ENCODE peak calls at places on chromosomes 4 and X, in nine cellular contexts. C is ascending aorta, D is GM10248, B is GM13976, K is left lung, X is upper lobe of left lung, G is neural progenitor cell, P is MCF 10A, I is B cell. Y is an unnamed sample.
A peak's percentile ranks its signal among the peaks of the same experiment; 100 is the strongest.

GRCh38 chr4:26779224-26779623 is 81.4 kb upstream of the STIM2 start:
- DNase-seq in C (no peak), D (no peak), B (no peak), K (no peak), X (no peak), G (no peak), P (peak; percentile 54), I (no peak), Y (no peak)

GRCh38 chr4:181688416-181688815 is 554.8 kb upstream of the TENM3 start:
- DNase-seq in C (no peak), D (no peak), B (no peak), K (no peak), X (no peak), G (no peak), P (peak; percentile 43), I (no peak), Y (no peak)

GRCh38 chr4:185660340-185660739 is 125.0 kb upstream of the PDLIM3 start:
- DNase-seq in C (no peak), D (no peak), B (no peak), K (no peak), X (no peak), G (no peak), P (no peak), I (no peak), Y (no peak)

GRCh38 chrX:6851140-6851539 is 296.4 kb upstream of the STS start:
- DNase-seq in C (no peak), D (no peak), B (no peak), K (no peak), X (no peak), G (no peak), P (no peak), I (no peak), Y (no peak)

GRCh38 chr4:6199344-6199921 is 916 bp downstream of the JAKMIP1 start:
- DNase-seq in C (no peak), D (peak; percentile 46), B (peak; percentile 57), K (peak; percentile 68), X (no peak), G (peak; percentile 65), P (no peak), I (peak; percentile 40), Y (no peak)

GRCh38 chrX:74382613-74383012 is 38.7 kb upstream of the SLC16A2 start:
- DNase-seq in C (peak; percentile 11), D (peak; percentile 58), B (peak; percentile 54), K (no peak), X (peak; percentile 81), G (peak; percentile 64), P (peak; percentile 83), I (peak; percentile 47), Y (no peak)

GRCh38 chrX:69179380-69179911 is 14.2 kb upstream of the PJA1 start:
- DNase-seq in C (no peak), D (no peak), B (no peak), K (no peak), X (no peak), G (peak; percentile 84), P (no peak), I (no peak), Y (no peak)

GRCh38 chr4:128570380-128570779 is 239.1 kb upstream of the JADE1 start:
- DNase-seq in C (peak; percentile 27), D (no peak), B (no peak), K (no peak), X (peak; percentile 71), G (no peak), P (peak; percentile 86), I (no peak), Y (no peak)

GRCh38 chrX:81259008-81259713 is 57.3 kb downstream of the SH3BGRL start:
- DNase-seq in C (no peak), D (no peak), B (no peak), K (no peak), X (no peak), G (no peak), P (peak; percentile 4), I (no peak), Y (no peak)

GRCh38 chr4:25223770-25224375 is 10.0 kb upstream of the PI4K2B start:
- DNase-seq in C (no peak), D (no peak), B (no peak), K (peak; percentile 17), X (no peak), G (peak; percentile 44), P (peak; percentile 51), I (no peak), Y (no peak)

GRCh38 chrX:856901-857300 is 226.3 kb downstream of the SHOX start:
- DNase-seq in C (no peak), D (no peak), B (no peak), K (no peak), X (no peak), G (no peak), P (no peak), I (no peak), Y (no peak)

DNA sequence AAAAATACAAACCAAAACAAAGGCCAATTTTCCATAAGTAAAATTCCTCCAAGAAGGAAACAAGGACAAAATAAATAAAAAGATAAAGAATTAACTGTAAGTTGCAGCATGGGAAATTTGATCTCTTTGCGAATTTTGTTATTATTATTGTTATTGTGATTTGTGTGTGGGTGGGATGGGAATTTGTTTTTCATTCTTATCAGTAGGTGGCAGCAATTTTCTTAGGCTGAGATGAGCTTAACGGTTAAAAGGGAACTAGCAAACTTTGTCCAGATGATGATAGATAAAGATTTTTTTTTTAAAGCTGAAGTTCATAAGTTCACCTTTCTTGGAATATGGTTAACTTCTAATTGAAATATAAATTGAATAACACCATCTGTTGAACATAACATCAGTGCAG is 83.2 kb upstream of the IL1RAPL2 start:
- DNase-seq in C (no peak), D (no peak), B (no peak), K (no peak), X (no peak), G (no peak), P (peak; percentile 13), I (no peak), Y (no peak)
- TF ChIP-seq CTCF in C (no peak), D (no peak), B (no peak), K (no peak), X (no peak), G (peak; percentile 34), P (peak; percentile 17), I (no peak), Y (no peak)

GRCh38 chr4:169116270-169116901 is 106.3 kb upstream of the CBR4 start:
- DNase-seq in C (no peak), D (no peak), B (no peak), K (peak; percentile 72), X (no peak), G (no peak), P (no peak), I (no peak), Y (no peak)

GRCh38 chr4:169117591-169118081 is 107.6 kb upstream of the CBR4 start:
- DNase-seq in C (no peak), D (no peak), B (no peak), K (no peak), X (no peak), G (no peak), P (no peak), I (no peak), Y (no peak)

GRCh38 chr4:169114341-169114974 is 104.4 kb upstream of the CBR4 start:
- DNase-seq in C (no peak), D (no peak), B (no peak), K (no peak), X (no peak), G (no peak), P (no peak), I (no peak), Y (no peak)

GRCh38 chr4:169115144-169115896 is 105.3 kb upstream of the CBR4 start:
- DNase-seq in C (no peak), D (no peak), B (no peak), K (no peak), X (no peak), G (no peak), P (no peak), I (no peak), Y (no peak)

DNA sequence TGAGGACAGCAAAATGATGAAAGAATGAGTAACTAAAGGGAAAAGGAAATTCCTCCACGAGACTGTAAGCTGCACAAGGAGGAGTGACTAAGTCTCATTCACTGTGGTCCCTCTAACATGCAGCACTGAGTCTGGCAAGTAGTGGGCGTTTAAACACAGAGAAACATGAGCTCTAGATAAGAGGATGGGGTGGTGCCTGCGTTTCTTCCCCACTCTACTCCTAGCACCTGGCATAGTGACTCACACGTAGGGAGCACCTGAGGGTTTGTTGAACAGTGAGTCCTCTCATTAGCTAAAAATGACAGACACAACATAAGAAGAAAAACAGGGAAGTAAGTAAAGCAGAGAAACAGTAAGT is 105.8 kb upstream of the CBR4 start:
- DNase-seq in C (no peak), D (no peak), B (no peak), K (no peak), X (peak; percentile 84), G (no peak), P (peak; percentile 87), I (no peak), Y (no peak)
- TF ChIP-seq CTCF in C (no peak), D (no peak), B (no peak), K (no peak), X (peak; percentile 20), G (no peak), P (no peak), I (no peak), Y (no peak)

DNA sequence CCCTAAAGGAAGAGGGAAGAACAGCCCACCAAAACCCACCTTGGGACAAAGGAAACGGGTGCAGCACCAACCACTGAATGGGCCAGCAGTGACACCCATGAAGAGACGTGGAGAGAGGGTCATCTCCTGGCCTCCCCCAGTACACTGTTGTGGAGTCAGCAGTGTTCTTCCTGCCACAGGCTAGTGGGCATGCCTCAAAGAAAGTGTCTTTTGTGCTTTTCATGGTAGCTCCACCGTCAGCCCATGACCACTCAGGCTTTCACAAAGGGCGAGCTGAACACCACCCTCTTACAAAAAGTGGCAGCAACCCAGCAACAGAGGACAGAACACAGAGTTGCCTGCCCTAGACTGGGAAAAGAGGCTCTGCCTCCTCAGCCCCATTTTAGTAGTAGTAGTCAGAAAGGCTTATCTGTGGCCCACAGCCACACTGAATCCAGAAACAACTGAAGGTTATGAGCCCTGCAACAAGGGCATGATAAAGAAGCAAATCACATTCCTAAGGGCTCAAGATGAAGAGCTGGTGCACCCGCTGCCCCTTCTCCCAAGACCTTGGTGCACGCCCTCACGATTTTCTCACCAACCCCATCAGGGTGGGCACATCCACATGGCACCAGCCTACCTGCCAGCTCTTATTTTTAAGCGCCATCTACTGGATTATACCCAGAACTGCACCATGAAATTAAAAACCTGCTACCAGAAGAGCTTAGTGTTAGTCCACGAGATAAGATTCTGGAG is 53.1 kb downstream of the RAB28 start:
- DNase-seq in C (no peak), D (no peak), B (no peak), K (peak; percentile 14), X (no peak), G (no peak), P (peak; percentile 11), I (no peak), Y (no peak)
- TF ChIP-seq CTCF in C (no peak), D (peak; percentile 12), B (peak; percentile 5), K (no peak), X (no peak), G (peak; percentile 50), P (peak; percentile 22), I (peak; percentile 28), Y (peak; percentile 49)

GRCh38 chr4:134144337-134144736 is 57.3 kb downstream of the PABPC4L start:
- DNase-seq in C (no peak), D (no peak), B (no peak), K (no peak), X (no peak), G (no peak), P (no peak), I (no peak), Y (no peak)
- TF ChIP-seq CTCF in C (no peak), D (no peak), B (no peak), K (no peak), X (no peak), G (no peak), P (no peak), I (no peak), Y (no peak)

Y was measured in mesothelial cell of epicardium.